ENCODE peak calls at places on chromosomes 3 and 15, in ten cellular contexts. E is suprapubic skin, P is IMR-90, A is stomach, V is HCT116, H is Peyer's patch, D is ovary, W is right lobe of liver, U is lower leg skin, R is A549. G is an unnamed sample.

GRCh38 chr15:101501703-101502373 is 12.3 kb upstream of the PCSK6 start:
- DNase-seq in E (peak; percentile 68), P (no peak), A (peak; percentile 48), V (peak; percentile 22), H (no peak), D (no peak), W (no peak), U (peak; percentile 88), R (peak; percentile 51), G (no peak)

GRCh38 chr15:100338971-100339444 is 2.8 kb downstream of the ADAMTS17 start:
- DNase-seq in E (no peak), P (peak; percentile 24), A (peak; percentile 61), V (peak; percentile 37), H (peak; percentile 60), D (peak; percentile 66), W (peak; percentile 41), U (peak; percentile 89), R (peak; percentile 78), G (peak; percentile 64)

GRCh38 chr15:60511351-60512157 is 32.6 kb upstream of the ICE2 start:
- DNase-seq in E (no peak), P (peak; percentile 10), A (no peak), V (no peak), H (no peak), D (no peak), W (no peak), U (no peak), R (no peak), G (no peak)

GRCh38 chr15:31930967-31931366 is 99.3 kb upstream of the CHRNA7 start:
- DNase-seq in E (no peak), P (no peak), A (no peak), V (no peak), H (no peak), D (no peak), W (no peak), U (no peak), R (no peak), G (no peak)

GRCh38 chr3:69216981-69217380 is 94.6 kb upstream of the LMOD3 start:
- DNase-seq in E (no peak), P (no peak), A (no peak), V (no peak), H (no peak), D (no peak), W (no peak), U (no peak), R (no peak), G (no peak)

GRCh38 chr3:64898941-64899340 is 211.1 kb upstream of the ADAMTS9 start:
- DNase-seq in E (no peak), P (peak; percentile 41), A (no peak), V (no peak), H (no peak), D (no peak), W (no peak), U (no peak), R (no peak), G (no peak)

GRCh38 chr3:3739345-3740060 is 59.7 kb upstream of the LRRN1 start:
- DNase-seq in E (no peak), P (no peak), A (no peak), V (no peak), H (no peak), D (no peak), W (no peak), U (no peak), R (no peak), G (no peak)

GRCh38 chr3:158718490-158719170 is 13.6 kb downstream of the RARRES1 start:
- DNase-seq in E (no peak), P (peak; percentile 94), A (no peak), V (peak; percentile 73), H (no peak), D (no peak), W (no peak), U (no peak), R (peak; percentile 85), G (no peak)

GRCh38 chr3:10379161-10379560 is 58.2 kb upstream of the SEC13 start:
- DNase-seq in E (no peak), P (no peak), A (no peak), V (no peak), H (peak; percentile 21), D (no peak), W (no peak), U (no peak), R (no peak), G (no peak)

GRCh38 chr15:67035886-67036285 is 29.5 kb upstream of the SMAD3 start:
- DNase-seq in E (no peak), P (peak; percentile 51), A (no peak), V (no peak), H (no peak), D (no peak), W (no peak), U (no peak), R (no peak), G (no peak)

GRCh38 chr3:113136071-113136470 is 75.3 kb upstream of the BOC start:
- DNase-seq in E (no peak), P (peak; percentile 27), A (no peak), V (peak; percentile 16), H (no peak), D (no peak), W (no peak), U (no peak), R (peak; percentile 38), G (no peak)

GRCh38 chr3:51340311-51340829 is 44.7 kb upstream of the MANF start:
- DNase-seq in E (no peak), P (peak; percentile 91), A (no peak), V (peak; percentile 83), H (no peak), D (no peak), W (no peak), U (no peak), R (peak; percentile 77), G (peak; percentile 25)

GRCh38 chr15:101359365-101359947 is 64.4 kb upstream of the SNRPA1 start:
- DNase-seq in E (no peak), P (peak; percentile 9), A (no peak), V (no peak), H (no peak), D (no peak), W (no peak), U (peak; percentile 61), R (no peak), G (no peak)

GRCh38 chr3:182258538-182259177 is 534.6 kb upstream of the ATP11B start:
- DNase-seq in E (no peak), P (no peak), A (no peak), V (peak; percentile 31), H (no peak), D (no peak), W (no peak), U (no peak), R (peak; percentile 54), G (no peak)

GRCh38 chr15:29106551-29107290 is 162.9 kb downstream of the NSMCE3 start:
- DNase-seq in E (no peak), P (no peak), A (no peak), V (no peak), H (no peak), D (no peak), W (no peak), U (no peak), R (no peak), G (no peak)

GRCh38 chr3:125163739-125164601 is 48.6 kb downstream of the SLC12A8 start:
- DNase-seq in E (no peak), P (no peak), A (peak; percentile 71), V (no peak), H (no peak), D (no peak), W (no peak), U (peak; percentile 79), R (peak; percentile 27), G (no peak)

GRCh38 chr3:105827959-105828358 is 40.9 kb downstream of the CBLB start:
- DNase-seq in E (no peak), P (peak; percentile 90), A (no peak), V (peak; percentile 73), H (no peak), D (peak; percentile 51), W (no peak), U (no peak), R (peak; percentile 84), G (peak; percentile 35)

DNA sequence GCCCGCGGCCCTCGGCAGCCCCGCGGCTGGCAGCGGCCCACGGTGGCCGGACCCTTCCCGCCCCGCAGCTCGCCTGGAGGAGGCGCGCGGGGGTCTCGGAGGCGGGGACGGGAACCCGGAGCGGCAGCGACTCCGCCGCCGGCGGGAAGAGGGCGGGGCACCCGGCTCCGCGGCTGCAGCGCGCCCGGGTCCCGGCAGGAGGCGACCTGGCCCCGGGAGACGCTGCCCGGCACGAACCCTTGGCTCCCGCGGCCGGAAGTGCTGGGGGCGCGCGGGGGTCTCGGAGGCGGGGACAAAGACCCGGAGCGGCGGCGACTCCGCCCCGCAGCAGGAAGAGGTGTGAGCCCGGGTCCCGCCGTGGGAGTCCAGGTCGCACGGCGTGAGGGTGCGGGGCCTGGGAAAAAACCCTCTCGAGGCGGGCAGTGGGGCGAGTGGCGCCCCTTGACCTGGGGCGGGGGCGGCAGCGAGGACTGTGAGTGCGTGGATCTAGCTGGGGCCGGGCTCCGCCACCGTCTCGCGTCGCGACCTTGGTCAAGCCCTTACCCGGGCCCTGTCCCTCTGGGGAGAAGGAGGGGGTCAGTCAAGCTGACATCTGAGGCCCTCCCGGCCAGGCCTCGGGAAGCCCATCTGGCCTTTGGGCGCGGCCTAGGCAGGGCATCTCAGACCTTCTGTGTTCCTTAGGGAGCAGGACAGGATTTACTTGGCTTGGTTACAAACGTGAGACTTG is at the start of gene CIB2:
- DNase-seq in E (peak; percentile 76), P (peak; percentile 41), A (peak; percentile 73), V (no peak), H (peak; percentile 86), D (peak; percentile 83), W (peak; percentile 78), U (peak; percentile 91), R (peak; percentile 71), G (peak; percentile 84)
- TF ChIP-seq POLR2A in E (no peak), P (peak; percentile 30), A (no peak), V (peak; percentile 26), H (peak; percentile 53), D (peak; percentile 35), W (peak; percentile 62), U (no peak), R (peak; percentile 74), G (no peak)

GRCh38 chr3:194089357-194090177 is 46.4 kb upstream of the HES1 start:
- DNase-seq in E (peak; percentile 94), P (peak; percentile 97), A (peak; percentile 40), V (peak; percentile 98), H (no peak), D (peak; percentile 83), W (peak; percentile 91), U (peak; percentile 96), R (peak; percentile 94), G (peak; percentile 88)
- H3K4me3 ChIP-seq in E (no peak overlapping the region), P (no peak overlapping the region), A (no peak overlapping the region), V (no peak overlapping the region), H (no peak overlapping the region), D (no peak overlapping the region), W (no peak overlapping the region), U (no peak overlapping the region), R (no peak overlapping the region), G (no peak overlapping the region)

DNA sequence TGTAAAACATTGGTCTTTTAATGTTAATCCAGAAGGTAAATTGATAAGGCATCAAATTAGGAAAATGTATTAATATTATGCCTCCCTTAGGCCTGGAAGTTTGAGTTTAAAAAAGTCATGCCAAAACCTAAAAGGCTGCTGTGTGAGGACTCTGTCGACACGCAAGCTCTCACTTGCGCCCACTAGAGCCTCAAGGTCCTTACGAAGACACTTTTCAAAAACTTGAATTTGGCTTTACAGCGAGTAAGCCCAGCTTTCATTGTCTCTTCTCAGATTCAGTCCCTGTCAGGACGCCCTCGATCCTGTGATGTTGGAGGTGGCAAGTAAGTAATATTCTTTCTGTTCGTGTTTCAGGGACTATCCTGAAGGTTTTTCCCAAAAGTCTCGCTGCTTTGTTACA is 89.7 kb downstream of the CRTC3 start:
- DNase-seq in E (no peak), P (no peak), A (no peak), V (no peak), H (no peak), D (no peak), W (no peak), U (no peak), R (no peak), G (no peak)
- TF ChIP-seq CTCF in E (no peak), P (no peak), A (no peak), V (no peak), H (no peak), D (no peak), W (no peak), U (no peak), R (no peak), G (no peak)

GRCh38 chr3:153221748-153222162 is 59.7 kb downstream of the RAP2B start:
- DNase-seq in E (peak; percentile 73), P (peak; percentile 99), A (peak; percentile 30), V (no peak), H (peak; percentile 53), D (no peak), W (peak; percentile 48), U (peak; percentile 89), R (peak; percentile 6), G (peak; percentile 44)
- TF ChIP-seq POLR2A in E (no peak), P (peak; percentile 79), A (no peak), V (no peak), H (peak; percentile 35), D (no peak), W (peak; percentile 9), U (no peak), R (no peak), G (peak; percentile 12)